ENCODE peak calls at places on chromosomes 6 and 20, in nine cellular contexts. J, A, U, Z, D, H, V, O and Q are unnamed samples.

GRCh38 chr6:131831392-131831791 is 23.6 kb downstream of the ENPP1 start:
- DNase-seq in Z (no peak), J (no peak), V (no peak), H (no peak), O (no peak), A (no peak), D (no peak), U (peak), Q (no peak)

GRCh38 chr6:150058231-150058792 is 10.6 kb downstream of the ULBP3 start:
- DNase-seq in J (no peak), A (no peak), V (no peak), O (no peak), D (no peak), Z (no peak), U (no peak), H (peak), Q (no peak)

GRCh38 chr6:82006027-82006738 is 241.4 kb downstream of the IBTK start:
- DNase-seq in U (peak), J (no peak), Z (peak), A (no peak), V (peak), O (no peak), H (no peak), D (peak), Q (peak)

GRCh38 chr20:15612746-15613145 is 960.5 kb downstream of the KIF16B start:
- DNase-seq in J (no peak), Z (no peak), U (no peak), O (no peak), H (no peak), A (no peak), D (no peak), V (no peak), Q (no peak)

GRCh38 chr6:32970413-32971244 is 2.2 kb downstream of the BRD2 start:
- DNase-seq in O (peak), J (peak), D (peak), U (peak), V (peak), H (peak), A (peak), Z (peak), Q (peak)

GRCh38 chr6:43873806-43874714 is 104.0 kb downstream of the VEGFA start:
- DNase-seq in O (no peak), H (no peak), A (no peak), D (no peak), V (peak), Z (no peak), J (no peak), U (no peak), Q (no peak)

GRCh38 chr6:41938590-41938989 is 3.0 kb downstream of the CCND3 start:
- DNase-seq in Z (no peak), H (no peak), A (no peak), U (no peak), D (no peak), V (no peak), O (no peak), J (no peak), Q (no peak)

GRCh38 chr6:18528084-18528743 is 141.1 kb downstream of the RNF144B start:
- DNase-seq in O (no peak), H (no peak), A (no peak), D (no peak), J (no peak), V (no peak), U (peak), Z (no peak), Q (no peak)

GRCh38 chr6:17291778-17292177 is 10.6 kb downstream of the RBM24 start:
- DNase-seq in A (peak), D (no peak), H (no peak), O (no peak), V (no peak), J (no peak), Z (no peak), U (no peak), Q (no peak)

GRCh38 chr6:3455121-3455489 is 1.7 kb downstream of the SLC22A23 start:
- DNase-seq in V (peak), D (no peak), H (no peak), U (peak), Z (no peak), J (peak), O (no peak), A (no peak), Q (no peak)

GRCh38 chr6:158408552-158409130 is 96.4 kb downstream of the TULP4 start:
- DNase-seq in O (peak), H (no peak), V (peak), J (no peak), D (peak), Z (peak), U (peak), A (peak), Q (no peak)

GRCh38 chr6:99810942-99811633 is 182.9 kb downstream of the MCHR2 start:
- DNase-seq in U (no peak), V (no peak), D (no peak), H (no peak), A (no peak), J (no peak), O (no peak), Z (no peak), Q (no peak)

GRCh38 chr20:46021361-46022359 is 7.4 kb upstream of the SLC12A5 start:
- DNase-seq in H (no peak), D (peak), V (peak), A (no peak), Z (no peak), J (peak), O (no peak), U (no peak), Q (peak)

GRCh38 chr6:100346828-100347227 is 117.9 kb downstream of the SIM1 start:
- DNase-seq in U (peak), O (no peak), V (no peak), D (no peak), J (no peak), Z (no peak), H (no peak), A (no peak), Q (peak)

GRCh38 chr6:53659458-53659857 is 6.1 kb downstream of the KLHL31 start:
- DNase-seq in H (no peak), O (no peak), Z (no peak), D (no peak), A (no peak), J (no peak), U (no peak), V (no peak), Q (no peak)

DNA sequence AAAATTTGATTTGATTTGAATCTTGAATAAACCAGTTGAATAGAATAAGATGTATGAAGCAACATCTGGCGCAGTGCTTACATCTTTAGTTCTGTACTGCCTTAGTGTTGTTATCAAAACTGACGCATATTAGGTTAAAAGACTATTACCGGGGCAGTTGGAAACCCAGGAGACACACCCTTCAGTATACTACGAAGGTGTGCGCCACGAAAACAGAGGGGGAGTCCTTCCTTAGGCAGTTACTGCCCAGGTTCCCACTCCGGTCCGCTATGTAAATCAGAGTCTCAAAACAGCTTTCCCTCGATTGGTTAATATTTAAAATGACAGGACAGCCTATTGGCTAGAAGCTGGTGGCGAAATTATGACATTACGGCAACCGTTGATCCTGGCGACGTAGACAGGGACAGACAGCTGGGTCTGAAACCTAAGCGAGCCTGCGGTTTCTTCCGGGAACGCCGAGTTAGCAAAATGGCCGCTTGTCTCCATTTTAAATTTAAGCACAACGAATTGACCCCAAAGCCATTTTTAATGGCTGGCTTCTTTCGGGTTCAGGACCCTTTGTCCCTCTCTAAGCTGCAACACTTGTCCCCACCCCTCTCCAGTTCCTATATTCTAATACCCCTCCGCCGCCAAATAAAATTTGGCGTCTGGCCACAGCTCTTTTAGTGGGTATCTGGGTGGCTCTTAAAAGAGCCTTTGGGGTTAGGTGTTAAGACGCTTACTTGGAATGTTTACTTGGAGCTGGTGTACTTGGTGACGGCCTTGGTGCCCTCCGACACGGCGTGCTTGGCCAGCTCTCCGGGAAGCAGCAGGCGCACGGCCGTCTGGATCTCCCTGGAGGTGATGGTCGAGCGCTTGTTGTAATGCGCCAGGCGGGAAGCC is 35.8 kb downstream of the HFE start:
- DNase-seq in V (peak), H (peak), D (peak), A (peak), U (peak), O (peak), Z (peak), J (peak), Q (peak)
- TF ChIP-seq CTCF in V (no peak), H (no peak), D (no peak), A (no peak), U (no peak), O (no peak), Z (no peak), J (no peak), Q (no peak)

DNA sequence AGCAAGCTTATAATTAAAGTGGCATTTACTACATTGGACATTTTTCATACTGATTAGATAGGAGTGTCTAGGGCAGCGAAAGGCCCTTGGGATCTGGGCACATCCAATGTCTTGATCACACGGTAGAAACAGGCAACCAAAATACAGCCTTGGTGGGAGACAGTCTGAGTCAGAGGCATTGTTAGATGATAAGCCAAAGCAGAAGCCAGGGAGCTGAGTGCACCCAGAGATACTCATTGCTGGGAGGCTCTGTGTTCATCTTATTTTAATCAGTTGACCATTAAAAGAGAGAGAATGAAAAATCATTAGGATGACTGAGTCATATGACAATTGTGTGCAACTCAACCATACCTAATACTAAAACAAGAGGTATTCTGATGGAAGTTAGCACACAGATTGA is 109.5 kb downstream of the LCA5 start:
- DNase-seq in H (no peak), Z (no peak), D (no peak), A (no peak), J (no peak), O (no peak), U (peak), V (no peak), Q (no peak)
- TF ChIP-seq CTCF in H (no peak), Z (no peak), D (no peak), A (no peak), J (no peak), O (no peak), U (no peak), V (no peak), Q (no peak)

DNA sequence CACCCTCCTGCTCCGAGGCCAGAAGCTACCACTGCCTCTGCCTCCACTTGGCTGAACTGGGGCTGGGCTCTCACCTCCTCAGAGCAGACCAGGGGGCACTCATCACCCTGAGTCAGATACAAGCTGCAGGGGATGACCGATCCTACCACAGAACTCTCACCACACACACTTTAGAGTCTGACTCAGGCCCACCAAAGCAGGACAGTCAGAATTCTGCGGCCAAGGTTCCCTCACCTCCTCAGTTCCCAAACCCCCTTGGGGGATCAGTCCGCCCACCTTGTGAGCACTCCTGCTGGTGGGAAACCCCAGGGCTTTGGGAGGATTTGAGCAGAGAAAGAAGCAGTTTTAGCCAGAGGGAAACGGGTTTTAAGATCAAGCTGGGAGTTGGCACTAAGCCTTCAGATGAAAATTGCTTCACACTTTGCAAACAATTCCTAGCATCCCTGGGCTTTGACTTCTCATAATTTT is 587.8 kb upstream of the JAG1 start:
- DNase-seq in U (peak), V (no peak), D (no peak), A (no peak), Z (no peak), H (no peak), J (no peak), O (no peak), Q (peak)
- TF ChIP-seq CTCF in U (no peak), V (no peak), D (no peak), A (no peak), Z (no peak), H (no peak), J (no peak), O (no peak), Q (no peak)

GRCh38 chr6:134063966-134064445 is 11.6 kb upstream of the SLC2A12 start:
- DNase-seq in D (peak), J (peak), V (peak), A (peak), H (no peak), U (peak), Z (peak), O (peak), Q (peak)

GRCh38 chr6:134064461-134064860 is 12.0 kb upstream of the SLC2A12 start:
- DNase-seq in A (no peak), V (no peak), J (no peak), O (no peak), D (no peak), U (no peak), H (no peak), Z (no peak), Q (no peak)

GRCh38 chr6:134065706-134066105 is 13.3 kb upstream of the SLC2A12 start:
- DNase-seq in Z (no peak), D (peak), J (no peak), V (no peak), U (peak), A (no peak), H (no peak), O (no peak), Q (peak)

GRCh38 chr6:134061440-134061839 is 9.0 kb upstream of the SLC2A12 start:
- DNase-seq in Z (no peak), O (no peak), V (no peak), D (no peak), J (no peak), H (no peak), A (no peak), U (no peak), Q (no peak)

DNA sequence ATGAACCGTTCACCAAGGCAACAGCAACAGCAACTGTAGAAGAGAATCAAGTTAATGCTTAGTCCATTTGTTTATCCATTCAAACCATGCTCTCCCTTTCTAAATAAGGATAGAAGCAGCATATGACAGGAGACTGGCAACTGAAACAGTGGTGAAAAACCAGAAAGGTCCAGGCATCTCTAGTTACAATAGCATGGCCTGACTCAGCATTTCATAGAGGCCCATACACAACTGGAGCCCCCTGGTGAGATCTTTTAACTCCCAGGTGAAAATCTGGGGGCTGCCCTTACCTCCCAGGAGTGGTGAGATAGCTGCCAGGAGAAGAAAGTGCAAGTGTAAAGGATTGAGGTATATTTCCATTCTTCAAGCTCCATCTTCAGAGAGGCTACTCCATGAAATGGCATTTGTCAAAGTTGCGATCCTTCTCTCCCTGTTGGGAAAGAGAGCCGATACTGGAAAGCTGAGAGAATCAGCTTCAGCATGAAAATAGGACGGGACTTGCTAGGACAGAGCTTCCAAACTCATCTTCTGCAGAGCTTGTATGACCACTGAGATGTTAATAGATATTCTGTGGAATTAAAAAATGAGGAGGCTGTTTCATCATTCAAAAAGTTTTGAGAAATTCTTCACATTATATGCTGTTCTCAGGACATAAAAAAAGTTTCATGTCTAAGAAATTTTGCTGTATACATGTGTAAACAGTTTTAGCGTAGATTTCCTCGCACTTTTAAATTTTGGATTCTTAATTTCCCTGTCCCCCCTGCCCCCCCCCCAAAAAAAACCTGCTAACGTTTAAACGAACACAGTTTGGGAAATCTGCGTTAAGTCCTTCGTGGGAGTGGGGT is 10.9 kb upstream of the SLC2A12 start:
- DNase-seq in Z (no peak), H (no peak), U (no peak), D (no peak), J (no peak), A (no peak), V (no peak), O (no peak), Q (no peak)
- TF ChIP-seq CTCF in Z (no peak), H (no peak), U (no peak), D (no peak), J (no peak), A (no peak), V (no peak), O (no peak), Q (no peak)

DNA sequence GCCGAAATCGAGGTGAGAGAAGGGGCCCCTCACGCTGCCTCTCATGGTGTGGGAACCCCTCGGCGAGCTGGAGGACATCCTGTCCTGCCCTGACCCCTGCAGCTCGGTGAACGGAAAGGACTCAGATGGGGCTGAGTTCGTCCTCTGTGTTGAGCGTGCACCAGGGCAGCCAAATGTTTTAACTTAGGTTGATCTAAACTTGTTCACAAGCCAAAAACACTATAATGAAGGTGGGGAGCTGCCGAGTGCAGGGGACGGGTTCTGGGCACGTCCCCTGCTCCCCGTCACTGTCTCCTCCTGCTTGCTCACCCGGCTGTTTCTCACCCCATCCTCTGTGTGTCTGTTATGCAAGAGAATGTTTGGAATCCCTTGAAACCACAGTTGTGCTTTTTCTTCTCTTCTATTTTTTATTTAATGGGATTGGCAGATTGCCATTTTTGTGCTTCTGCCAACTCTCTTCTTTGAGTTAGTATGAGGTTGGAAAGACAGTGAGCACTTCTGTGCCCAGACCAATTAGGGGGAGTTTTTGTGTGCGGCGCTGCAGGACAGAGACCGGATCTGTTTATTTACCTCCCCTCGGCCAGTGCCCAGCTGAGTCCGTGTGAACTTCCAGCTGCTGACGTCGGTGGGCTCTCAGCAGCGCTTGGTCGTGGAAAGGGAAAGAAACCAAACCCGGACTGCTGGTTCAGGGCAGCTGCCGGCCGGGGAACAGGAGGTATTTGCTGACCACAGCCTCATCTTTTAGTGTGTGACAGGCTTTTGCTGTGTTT is 158.1 kb downstream of the DTNBP1 start:
- DNase-seq in D (no peak), J (no peak), H (no peak), V (peak), Z (peak), U (peak), O (peak), A (peak), Q (no peak)
- TF ChIP-seq CTCF in D (no peak), J (no peak), H (no peak), V (no peak), Z (no peak), U (no peak), O (peak), A (no peak), Q (no peak)

DNA sequence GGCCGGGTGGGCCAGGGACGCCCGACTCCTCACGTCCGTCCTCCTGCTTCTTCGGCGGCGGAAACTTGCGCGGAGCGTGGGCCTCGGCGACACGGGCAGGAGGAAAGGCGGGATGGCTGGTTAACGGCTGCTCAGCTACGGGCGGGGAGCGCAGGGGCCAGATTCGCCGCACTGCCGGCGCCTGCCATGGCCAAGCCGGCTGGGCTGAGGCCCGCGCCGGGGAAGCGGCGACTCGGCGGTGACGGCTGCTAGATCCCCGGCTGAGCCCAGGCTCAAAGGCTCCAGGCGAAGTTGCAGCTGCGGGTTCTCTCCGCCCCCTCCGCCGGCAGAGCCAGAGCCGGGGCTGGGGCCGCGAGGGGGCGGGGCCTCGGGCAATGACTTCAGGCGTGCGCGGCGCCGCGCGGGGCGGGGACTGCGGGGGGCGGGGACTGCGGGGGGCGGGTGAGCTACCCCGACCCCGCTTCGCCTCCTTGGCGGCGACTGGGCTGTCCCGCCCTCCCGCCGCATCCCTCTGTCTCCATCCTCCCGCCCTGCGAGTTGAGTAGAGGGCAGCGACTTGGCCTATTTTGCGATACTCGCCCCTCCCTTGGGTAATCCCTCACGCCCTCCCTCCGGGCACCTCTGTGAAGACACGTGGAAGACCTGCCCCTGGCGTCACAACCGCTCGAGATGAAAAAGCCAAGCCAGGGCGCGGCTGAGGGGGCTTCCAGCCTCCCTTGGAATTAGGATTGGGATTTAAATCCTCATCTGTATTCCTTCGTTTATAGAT is at the start of gene CEP85L:
- DNase-seq in U (peak), J (peak), H (peak), A (peak), V (peak), D (peak), Z (peak), O (peak), Q (peak)
- TF ChIP-seq CTCF in U (no peak), J (no peak), H (no peak), A (no peak), V (no peak), D (no peak), Z (no peak), O (no peak), Q (no peak)

DNA sequence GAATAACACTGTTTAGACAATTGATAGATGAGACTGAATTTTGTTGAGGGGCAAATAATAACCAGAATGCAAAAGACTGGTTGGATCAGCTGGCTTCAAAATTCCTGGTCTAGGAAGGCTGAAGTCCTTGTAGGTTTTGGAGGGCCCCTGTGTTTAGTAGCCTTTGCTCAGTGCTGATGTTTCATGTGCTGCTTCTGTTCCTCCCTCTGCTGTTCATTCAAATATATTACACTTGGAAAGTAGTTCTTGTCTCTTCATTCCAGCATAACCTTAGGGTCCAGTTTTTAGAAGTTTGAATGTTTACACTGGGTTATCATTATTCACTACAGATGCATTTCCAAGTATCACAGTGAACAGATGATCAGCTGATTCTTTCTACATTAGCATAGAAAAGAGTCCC is 72.5 kb downstream of the FLRT3 start:
- DNase-seq in J (no peak), H (no peak), Z (no peak), U (peak), O (peak), A (no peak), V (no peak), D (no peak), Q (peak)
- TF ChIP-seq CTCF in J (no peak), H (no peak), Z (no peak), U (peak), O (peak), A (no peak), V (no peak), D (peak), Q (no peak)